ENCODE peak calls at places on chromosomes 12 and 14, in ten cellular contexts. O, H, V, X, Z, G, T, J, F and Y are unnamed samples. For H3K36me3 and H3K27me3, the result is how much of the 10 kb centered on the place peaks cover.

GRCh38 chr12:42386310-42386709 is 60.3 kb downstream of the PPHLN1 start:
- DNase-seq in T (no peak), G (no peak), Z (no peak), V (no peak), J (no peak), H (no peak), X (no peak), O (no peak), F (no peak), Y (no peak)

GRCh38 chr14:32251530-32251929 is 48.5 kb upstream of the RNU6-8 start:
- DNase-seq in T (no peak), X (no peak), H (no peak), O (no peak), F (no peak), J (no peak), G (no peak), Z (no peak), V (no peak), Y (no peak)

GRCh38 chr12:120234643-120235368 is 30.7 kb downstream of the PXN start:
- DNase-seq in G (peak), T (peak), X (peak), Z (peak), O (peak), J (peak), F (peak), H (peak), V (peak), Y (peak)

GRCh38 chr12:51472984-51473383 is 48.4 kb downstream of the SLC4A8 start:
- DNase-seq in V (no peak), J (no peak), X (no peak), Z (no peak), H (no peak), T (no peak), G (no peak), O (no peak), F (no peak), Y (no peak)

GRCh38 chr12:75526655-75527511 is 15.5 kb upstream of the KRR1 start:
- DNase-seq in G (peak), T (no peak), J (peak), V (peak), X (peak), H (no peak), O (peak), F (no peak), Z (no peak), Y (peak)

GRCh38 chr14:85195872-85196477 is 334.0 kb upstream of the FLRT2 start:
- DNase-seq in H (no peak), F (no peak), O (peak), G (no peak), J (no peak), X (peak), T (no peak), V (peak), Z (no peak), Y (peak)

GRCh38 chr12:76784600-76785051 is 20.7 kb downstream of the ZDHHC17 start:
- DNase-seq in V (no peak), G (no peak), Z (peak), O (peak), F (no peak), X (peak), T (no peak), J (no peak), H (no peak), Y (no peak)

GRCh38 chr12:13135336-13136178 is 32.1 kb upstream of the GSG1 start:
- DNase-seq in Z (no peak), F (peak), O (peak), X (peak), T (peak), J (no peak), G (peak), V (no peak), H (no peak), Y (peak)

GRCh38 chr12:31651893-31652521 is 7.5 kb upstream of the ETFBKMT start:
- DNase-seq in X (no peak), H (no peak), O (peak), G (no peak), T (no peak), J (peak), Z (no peak), F (peak), V (no peak), Y (no peak)

GRCh38 chr14:90383731-90384542 is 12.9 kb upstream of the CALM1 start:
- DNase-seq in O (peak), H (peak), X (peak), T (peak), G (no peak), F (peak), Z (peak), J (peak), V (peak), Y (peak)

GRCh38 chr12:94621662-94622359 is 28.5 kb downstream of the TMCC3 start:
- DNase-seq in T (no peak), G (no peak), V (no peak), O (peak), F (no peak), X (peak), Z (no peak), J (no peak), H (no peak), Y (no peak)

GRCh38 chr14:78291958-78292357 is 121.8 kb downstream of the NRXN3 start:
- DNase-seq in O (no peak), V (no peak), G (no peak), T (no peak), Z (no peak), F (no peak), J (no peak), H (no peak), X (no peak), Y (no peak)

GRCh38 chr14:105885561-105886320 is 359.4 kb downstream of the TMEM121 start:
- DNase-seq in F (peak), G (no peak), V (no peak), X (no peak), J (peak), Z (no peak), O (no peak), T (no peak), H (peak), Y (no peak)

GRCh38 chr14:57420986-57421385 is 30.6 kb downstream of the NAA30 start:
- DNase-seq in V (no peak), O (no peak), Z (no peak), F (no peak), G (no peak), J (no peak), H (no peak), X (peak), T (no peak), Y (no peak)

GRCh38 chr12:82097877-82098276 is 260.3 kb downstream of the CCDC59 start:
- DNase-seq in G (no peak), T (no peak), Z (no peak), J (no peak), X (no peak), H (no peak), V (peak), F (no peak), O (no peak), Y (no peak)

GRCh38 chr12:53586745-53587144 is 39.4 kb downstream of the ATF7 start:
- DNase-seq in G (no peak), X (no peak), T (no peak), Z (no peak), H (no peak), F (no peak), V (no peak), J (no peak), O (no peak), Y (no peak)

GRCh38 chr14:34946699-34947098 is 36.1 kb upstream of the SRP54 start:
- DNase-seq in G (no peak), F (no peak), J (no peak), V (no peak), O (no peak), T (no peak), X (no peak), H (no peak), Z (no peak), Y (no peak)

GRCh38 chr12:108239378-108239777 is 99.7 kb downstream of the CMKLR1 start:
- DNase-seq in G (no peak), O (no peak), J (no peak), F (no peak), V (no peak), T (no peak), H (no peak), X (no peak), Z (no peak), Y (no peak)

GRCh38 chr14:99190696-99191662 is 81.0 kb downstream of the BCL11B start:
- DNase-seq in Z (no peak), J (no peak), O (no peak), T (no peak), H (no peak), G (no peak), F (no peak), X (no peak), V (no peak), Y (no peak)

GRCh38 chr14:76780058-76780345 is 18.7 kb downstream of the VASH1 start:
- DNase-seq in T (no peak), J (no peak), Z (no peak), H (no peak), X (no peak), V (no peak), F (no peak), G (no peak), O (no peak), Y (no peak)

GRCh38 chr14:37466003-37466622 is 128.9 kb downstream of the FOXA1 start:
- DNase-seq in G (no peak), T (no peak), J (no peak), X (no peak), O (no peak), F (no peak), Z (no peak), H (no peak), V (no peak), Y (no peak)

GRCh38 chr12:34598851-34599529 is 576.7 kb downstream of the ALG10 start:
- DNase-seq in H (peak), F (no peak), T (no peak), G (no peak), O (no peak), J (no peak), V (no peak), Z (no peak), X (no peak), Y (peak)

GRCh38 chr14:67413806-67414769 is 2.1 kb upstream of the PLEK2 start:
- DNase-seq in Z (no peak), V (peak), O (peak), H (no peak), G (peak), X (peak), J (peak), F (no peak), T (no peak), Y (no peak)

GRCh38 chr12:50282581-50283229 is 615 bp downstream of the LIMA1 start:
- DNase-seq in H (no peak), J (no peak), X (peak), F (peak), T (peak), V (no peak), O (peak), Z (no peak), G (no peak), Y (no peak)

GRCh38 chr12:98736352-98737326 is 91.5 kb downstream of the APAF1 start:
- DNase-seq in G (no peak), H (no peak), O (no peak), J (peak), Z (no peak), X (no peak), F (no peak), V (no peak), T (no peak), Y (no peak)

GRCh38 chr14:100342195-100342594 is 19.1 kb downstream of the SLC25A47 start:
- DNase-seq in Z (no peak), O (no peak), F (no peak), J (no peak), G (no peak), H (no peak), T (no peak), V (no peak), X (no peak), Y (peak)

GRCh38 chr12:17348311-17348710 is 741.7 kb downstream of the RERGL start:
- DNase-seq in G (no peak), X (no peak), Z (no peak), V (no peak), H (no peak), F (no peak), J (no peak), O (no peak), T (no peak), Y (no peak)

GRCh38 chr12:116860281-116860680 is 21.0 kb downstream of the HRK start:
- DNase-seq in H (no peak), V (no peak), J (no peak), Z (no peak), F (no peak), G (no peak), O (no peak), X (no peak), T (no peak), Y (no peak)

GRCh38 chr12:116864371-116865160 is 16.7 kb downstream of the HRK start:
- DNase-seq in X (peak), H (no peak), J (no peak), F (no peak), Z (no peak), V (no peak), O (peak), T (no peak), G (no peak), Y (no peak)

GRCh38 chr12:116861331-116861730 is 19.9 kb downstream of the HRK start:
- DNase-seq in G (no peak), F (peak), J (peak), X (peak), V (peak), T (no peak), O (peak), H (no peak), Z (peak), Y (no peak)

GRCh38 chr12:116863275-116863767 is 17.9 kb downstream of the HRK start:
- DNase-seq in G (peak), F (no peak), O (no peak), V (no peak), X (peak), T (no peak), Z (no peak), H (no peak), J (peak), Y (peak)

DNA sequence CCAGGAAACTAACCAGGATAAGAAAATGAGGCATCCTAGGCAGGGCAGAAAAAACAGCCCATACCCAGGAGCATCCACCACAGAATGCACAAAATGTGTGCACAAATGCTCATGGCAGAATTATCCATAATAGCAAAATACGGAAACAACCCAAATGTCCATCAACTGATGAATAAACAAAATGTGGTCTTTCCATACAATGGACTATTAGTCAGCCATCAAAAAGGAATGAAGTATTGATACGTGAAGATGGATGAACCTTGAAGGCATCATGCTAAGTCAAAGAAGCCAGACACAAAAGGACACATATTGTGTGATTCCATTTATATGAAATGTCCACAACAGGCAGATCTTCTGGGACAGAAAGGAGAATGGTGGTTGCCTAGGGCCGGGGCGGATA is 19.1 kb downstream of the HRK start:
- DNase-seq in X (no peak), T (no peak), F (no peak), J (no peak), H (no peak), G (no peak), V (no peak), O (no peak), Z (no peak), Y (no peak)
- H3K4me3 ChIP-seq in X (no peak), T (no peak), F (no peak), J (no peak), H (no peak), G (no peak), V (no peak), O (no peak), Z (no peak), Y (no peak)

GRCh38 chr12:116015525-116015924 is 262.0 kb downstream of the MED13L start:
- DNase-seq in J (no peak), F (no peak), O (peak), H (no peak), G (no peak), Z (no peak), X (peak), V (no peak), T (no peak), Y (no peak)
- H3K36me3 ChIP-seq in J (under half), F (under half), O (under half), H (under half), G (under half), Z (under half), X (half or more), V (under half), T (under half), Y (under half)

DNA sequence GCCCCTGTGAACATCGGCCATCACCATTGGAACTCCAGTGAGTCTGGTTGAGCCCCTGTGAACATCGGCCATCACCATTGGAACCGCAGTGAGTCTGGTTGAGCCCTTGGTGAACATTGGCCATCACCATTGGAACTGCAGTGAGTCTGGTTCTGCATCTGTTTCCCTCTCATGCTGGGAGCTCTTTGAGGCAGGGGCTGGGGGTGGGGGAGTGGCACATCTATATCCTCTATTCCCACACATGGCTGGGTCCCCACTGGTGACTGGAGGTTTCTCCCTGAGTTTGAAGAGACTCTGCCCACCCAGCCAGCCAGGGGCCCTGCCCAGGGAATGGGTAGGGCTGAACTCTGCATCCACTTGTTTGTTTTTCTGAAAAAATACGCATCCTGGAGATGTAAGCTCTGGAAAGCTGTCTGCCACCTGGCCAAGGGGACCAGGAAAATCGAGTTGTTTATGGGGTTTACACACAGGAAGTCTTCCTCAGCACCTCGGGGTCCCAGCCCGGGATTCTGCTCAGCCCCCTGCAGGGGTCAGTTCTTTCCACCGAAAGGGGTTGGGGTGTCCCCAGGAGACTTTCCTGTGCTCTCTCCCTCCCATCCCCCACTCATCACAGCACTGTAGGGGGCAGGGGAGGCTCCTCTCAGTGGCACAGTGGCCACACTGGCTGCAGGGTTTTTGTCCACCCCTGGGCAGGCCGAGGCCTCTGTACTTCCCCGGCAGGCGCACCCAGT is 170.5 kb upstream of the GSC start:
- DNase-seq in F (no peak), T (no peak), V (no peak), Z (no peak), H (no peak), J (no peak), X (no peak), O (no peak), G (no peak), Y (no peak)
- H3K27me3 ChIP-seq in F (under half), T (under half), V (under half), Z (under half), H (under half), J (under half), X (under half), O (under half), G (under half), Y (under half)

DNA sequence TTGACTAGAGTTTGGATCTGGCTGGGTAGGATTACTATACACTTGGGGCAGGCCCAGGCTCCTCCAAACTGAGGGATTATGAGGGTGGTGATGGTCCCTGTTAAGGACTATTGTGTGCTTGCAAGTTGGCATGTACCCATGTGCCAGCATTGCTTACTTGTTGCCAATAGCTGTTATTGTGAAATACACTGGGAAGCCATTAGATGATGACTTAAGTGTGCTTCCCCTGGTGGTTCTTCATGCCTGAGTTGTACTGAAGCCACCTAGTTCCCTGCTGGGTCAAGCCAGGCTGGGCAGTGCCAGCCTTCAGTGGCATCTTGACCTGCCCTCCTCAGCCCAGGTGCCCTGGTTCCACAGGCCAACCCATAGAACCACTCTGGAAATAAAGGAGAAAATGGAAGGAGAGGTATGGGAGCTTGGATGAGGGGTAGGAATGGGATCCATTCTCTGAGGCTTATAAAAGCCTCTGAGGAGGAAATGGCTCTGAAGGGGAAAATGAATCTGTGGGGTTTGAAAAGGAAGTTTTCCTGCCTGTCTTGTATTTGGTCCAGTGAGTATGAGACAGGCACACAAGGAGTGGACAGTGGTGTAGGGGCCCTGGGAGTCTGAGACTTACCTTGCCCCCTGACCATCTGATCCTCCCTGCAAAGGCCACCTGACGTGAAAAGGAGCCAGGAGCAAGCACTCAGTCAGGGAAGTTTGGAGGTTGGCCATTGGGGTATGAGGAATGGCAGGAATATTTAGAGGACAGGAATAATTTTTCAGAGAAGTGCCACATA is 724 bp downstream of the LTB4R start:
- DNase-seq in Z (no peak), X (peak), J (no peak), V (no peak), G (no peak), H (peak), F (no peak), O (peak), T (no peak), Y (no peak)
- H3K4me3 ChIP-seq in Z (no peak), X (no peak), J (no peak), V (no peak), G (no peak), H (peak), F (no peak), O (no peak), T (peak), Y (no peak)

GRCh38 chr12:56104815-56105476 is 587 bp downstream of the PA2G4 start:
- DNase-seq in T (no peak), G (no peak), F (no peak), Z (no peak), V (peak), H (peak), O (no peak), J (peak), X (peak), Y (peak)
- H3K36me3 ChIP-seq in T (under half), G (under half), F (under half), Z (under half), V (half or more), H (under half), O (under half), J (under half), X (under half), Y (under half)

GRCh38 chr14:60642270-60642789 is 6.9 kb downstream of the SIX1 start:
- DNase-seq in V (no peak), J (no peak), H (no peak), T (peak), X (no peak), G (no peak), O (no peak), F (no peak), Z (no peak), Y (peak)

GRCh38 chr14:60640859-60641721 is 8.2 kb downstream of the SIX1 start:
- DNase-seq in Z (no peak), O (no peak), G (no peak), F (no peak), J (no peak), H (no peak), X (no peak), T (no peak), V (no peak), Y (peak)

GRCh38 chr14:60643443-60644402 is 5.6 kb downstream of the SIX1 start:
- DNase-seq in V (no peak), T (peak), F (no peak), O (no peak), X (peak), H (no peak), G (no peak), Z (no peak), J (no peak), Y (peak)

GRCh38 chr14:60641722-60642269 is 7.5 kb downstream of the SIX1 start:
- DNase-seq in T (no peak), V (no peak), H (no peak), G (no peak), O (no peak), Z (no peak), F (no peak), X (no peak), J (no peak), Y (no peak)

DNA sequence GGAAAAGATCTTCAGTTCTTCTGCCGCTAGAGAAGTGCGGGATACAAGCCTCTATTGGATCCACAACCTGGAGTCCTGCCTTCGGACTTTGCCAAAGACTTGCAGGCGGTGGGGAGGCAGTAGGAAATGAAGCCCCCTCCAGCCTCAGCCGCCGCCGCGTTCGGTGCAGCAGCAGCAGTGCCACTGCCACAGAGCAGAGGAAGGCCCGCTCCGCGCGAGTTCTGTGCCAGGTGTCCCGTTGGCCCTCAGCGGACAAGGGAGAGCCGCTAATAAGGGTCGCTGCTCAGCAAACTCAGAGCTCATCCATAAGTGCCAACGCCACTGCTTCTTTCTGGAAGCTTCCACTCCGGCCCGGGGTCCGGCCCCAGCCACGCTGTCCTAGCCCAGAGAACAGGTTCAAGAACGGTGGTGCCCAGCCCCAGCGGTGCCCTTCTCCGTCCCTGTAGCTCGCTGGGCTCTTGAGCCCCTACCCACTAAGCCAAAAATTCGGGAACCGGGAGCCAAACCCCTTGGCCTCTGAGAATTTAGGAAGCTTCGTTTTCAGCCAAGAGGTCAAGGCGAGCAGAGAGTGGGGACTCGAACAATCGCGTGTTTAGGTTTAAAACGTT is 6.4 kb downstream of the SIX1 start:
- DNase-seq in F (no peak), V (no peak), Z (no peak), G (no peak), H (no peak), T (peak), J (no peak), X (no peak), O (no peak), Y (no peak)
- H3K27me3 ChIP-seq in F (half or more), V (under half), Z (half or more), G (under half), H (half or more), T (under half), J (half or more), X (under half), O (half or more), Y (half or more)